ENCODE peak calls at places on chromosomes 6 and 20, in four cellular contexts. X is CD8-positive, alpha-beta T cell; S is tibial artery; J is lower lobe of right lung. E is an unnamed sample.

GRCh38 chr6:31922942-31923341 is 4.6 kb upstream of the C2 start:
- DNase-seq in J (no peak), X (peak; percentile 25), S (no peak), E (no peak)

GRCh38 chr6:45436544-45437440 is 59.1 kb upstream of the SUPT3H start:
- DNase-seq in J (no peak), S (no peak), X (no peak), E (no peak)

GRCh38 chr20:11217322-11217989 is 543.7 kb upstream of the JAG1 start:
- DNase-seq in J (no peak), X (no peak), S (no peak), E (no peak)

GRCh38 chr6:34146021-34146782 is at the start of gene GRM4:
- DNase-seq in S (no peak), J (peak; percentile 11), X (no peak), E (no peak)

GRCh38 chr6:150723056-150723658 is 123.5 kb downstream of the PLEKHG1 start:
- DNase-seq in S (no peak), X (no peak), J (no peak), E (no peak)

GRCh38 chr6:110875548-110876169 is 1.1 kb downstream of the AMD1 start:
- DNase-seq in S (peak; percentile 45), J (peak; percentile 75), X (peak; percentile 70), E (peak; percentile 92)

GRCh38 chr6:7749493-7749892 is 23.6 kb downstream of the BMP6 start:
- DNase-seq in S (no peak), J (no peak), X (no peak), E (no peak)

GRCh38 chr6:35206346-35206745 is 7.4 kb upstream of the SCUBE3 start:
- DNase-seq in X (no peak), S (no peak), J (no peak), E (no peak)

GRCh38 chr6:16150098-16150497 is 21.2 kb downstream of the MYLIP start:
- DNase-seq in X (no peak), J (no peak), S (no peak), E (no peak)

GRCh38 chr6:166676270-166676860 is 49.3 kb upstream of the RPS6KA2 start:
- DNase-seq in S (no peak), X (no peak), J (no peak), E (no peak)

GRCh38 chr20:57078101-57078500 is 188.3 kb downstream of the BMP7 start:
- DNase-seq in S (no peak), X (no peak), J (no peak), E (no peak)
- H3K27me3 ChIP-seq in S (no peaks in the 10 kb centered on the region), X (no peaks in the 10 kb centered on the region), J (peaks cover 12% of the 10 kb centered on the region), E (peaks cover 36% of the 10 kb centered on the region)

DNA sequence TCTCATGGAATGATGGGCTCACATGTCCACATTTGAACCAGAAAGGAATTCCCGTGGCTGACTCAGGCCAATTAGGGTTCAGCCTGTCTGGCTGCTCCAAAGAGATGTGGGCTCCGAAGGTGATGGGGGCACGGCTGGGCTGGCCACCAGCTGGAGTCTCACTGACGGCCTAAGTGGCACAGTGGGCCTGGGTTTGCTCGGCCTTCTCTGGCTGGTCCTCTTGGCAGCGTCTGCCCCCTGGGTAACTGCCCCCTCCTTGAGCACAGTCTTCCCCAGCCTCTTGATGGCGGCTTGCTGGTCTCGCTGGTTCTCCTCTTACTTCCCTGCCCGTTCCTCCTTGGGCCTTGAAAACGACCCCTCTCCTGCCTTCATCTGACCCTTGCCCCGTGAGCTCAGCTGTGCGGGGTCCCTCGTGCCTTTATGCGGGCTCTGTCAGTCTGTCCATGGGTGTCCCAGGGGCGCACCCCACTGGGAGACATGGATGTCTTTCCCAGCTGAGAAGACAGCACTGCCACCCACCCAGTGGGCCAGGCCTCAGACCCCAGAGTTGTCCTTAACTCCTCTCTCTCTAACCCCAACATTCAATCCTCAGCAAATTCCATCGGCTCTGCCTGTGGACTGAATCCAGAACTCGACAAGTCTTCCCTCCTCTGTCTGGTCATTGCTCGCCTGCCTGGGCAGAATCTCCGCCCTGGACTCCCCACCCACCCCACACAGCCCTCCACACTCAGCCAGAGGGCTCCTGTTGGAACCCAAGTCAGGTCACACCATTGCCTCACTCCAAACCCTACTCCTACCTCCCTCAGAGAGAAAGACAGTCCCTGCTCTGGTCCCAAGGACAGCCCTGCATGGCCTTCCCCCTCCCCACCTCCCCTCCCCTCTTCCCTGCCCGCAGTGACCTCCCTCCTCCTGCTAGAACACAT is 78.7 kb downstream of the CEBPB start:
- DNase-seq in X (no peak), J (no peak), S (no peak), E (no peak)
- H3K27ac ChIP-seq in X (no peak overlapping the region), J (peak overlapping the region; percentile 7), S (no peak overlapping the region), E (no peak overlapping the region)

GRCh38 chr6:29561618-29562181 is 2.2 kb upstream of the UBD start:
- DNase-seq in J (no peak), X (no peak), S (no peak), E (no peak)

GRCh38 chr6:29564875-29565274 is 5.3 kb upstream of the UBD start:
- DNase-seq in X (no peak), S (no peak), J (no peak), E (no peak)

GRCh38 chr6:29561091-29561490 is 1.6 kb upstream of the UBD start:
- DNase-seq in X (no peak), S (no peak), J (no peak), E (no peak)

GRCh38 chr6:29559524-29560287 is at the start of gene UBD:
- DNase-seq in X (no peak), S (no peak), J (no peak), E (no peak)

GRCh38 chr6:29563435-29563834 is 3.9 kb upstream of the UBD start:
- DNase-seq in X (no peak), S (no peak), J (no peak), E (no peak)
- H3K27me3 ChIP-seq in X (no peaks in the 10 kb centered on the region), S (no peaks in the 10 kb centered on the region), J (no peaks in the 10 kb centered on the region), E (peaks cover 22% of the 10 kb centered on the region)

GRCh38 chr20:3227511-3227910 is 11.5 kb downstream of the SLC4A11 start:
- DNase-seq in X (no peak), J (no peak), S (no peak), E (no peak)
- H3K27ac ChIP-seq in X (no peak overlapping the region), J (no peak overlapping the region), S (no peak overlapping the region), E (no peak overlapping the region)

GRCh38 chr6:108176281-108177089 is 10.7 kb downstream of the NR2E1 start:
- DNase-seq in S (no peak), J (no peak), X (no peak), E (peak; percentile 81)
- H3K27me3 ChIP-seq in S (no peaks in the 10 kb centered on the region), J (peaks cover 85% of the 10 kb centered on the region), X (peaks cover 34% of the 10 kb centered on the region), E (peaks cover 92% of the 10 kb centered on the region)

GRCh38 chr6:3326981-3327380 is 68.2 kb downstream of the PSMG4 start:
- DNase-seq in J (no peak), S (no peak), X (no peak), E (no peak)

GRCh38 chr6:3323696-3324261 is 65.0 kb downstream of the PSMG4 start:
- DNase-seq in X (no peak), S (no peak), J (no peak), E (no peak)

GRCh38 chr6:3324262-3324942 is 65.7 kb downstream of the PSMG4 start:
- DNase-seq in X (no peak), J (no peak), S (no peak), E (no peak)

GRCh38 chr6:3326179-3326971 is 67.6 kb downstream of the PSMG4 start:
- DNase-seq in X (no peak), J (no peak), S (no peak), E (no peak)

DNA sequence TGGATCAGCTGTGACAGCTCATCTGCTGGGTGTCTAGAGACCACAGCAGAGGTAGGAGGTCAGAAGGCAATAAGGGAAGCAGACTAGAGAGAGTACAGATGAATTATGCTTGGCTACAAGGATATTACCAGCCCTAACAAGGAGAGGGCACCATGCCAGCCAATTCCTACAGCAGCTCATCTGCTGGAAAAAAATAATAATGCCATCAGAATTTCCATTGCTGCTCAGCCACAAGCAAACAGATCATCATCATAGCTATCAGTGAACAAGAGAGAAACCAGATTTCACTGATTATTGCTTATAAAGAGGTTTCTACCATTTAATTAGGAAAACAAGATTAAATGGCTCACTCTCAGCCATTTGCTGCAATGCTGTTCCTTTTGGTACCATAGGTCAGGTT is 66.5 kb downstream of the PSMG4 start:
- DNase-seq in X (no peak), J (no peak), S (no peak), E (no peak)
- H3K27ac ChIP-seq in X (no peak overlapping the region), J (peak overlapping the region; percentile 67), S (no peak overlapping the region), E (peak overlapping the region; percentile 79)

GRCh38 chr6:25649611-25650010 is 2.4 kb upstream of the SCGN start:
- DNase-seq in S (no peak), X (no peak), J (no peak), E (no peak)
- H3K27me3 ChIP-seq in S (no peaks in the 10 kb centered on the region), X (peaks cover 21% of the 10 kb centered on the region), J (peaks cover 23% of the 10 kb centered on the region), E (peaks cover 78% of the 10 kb centered on the region)

DNA sequence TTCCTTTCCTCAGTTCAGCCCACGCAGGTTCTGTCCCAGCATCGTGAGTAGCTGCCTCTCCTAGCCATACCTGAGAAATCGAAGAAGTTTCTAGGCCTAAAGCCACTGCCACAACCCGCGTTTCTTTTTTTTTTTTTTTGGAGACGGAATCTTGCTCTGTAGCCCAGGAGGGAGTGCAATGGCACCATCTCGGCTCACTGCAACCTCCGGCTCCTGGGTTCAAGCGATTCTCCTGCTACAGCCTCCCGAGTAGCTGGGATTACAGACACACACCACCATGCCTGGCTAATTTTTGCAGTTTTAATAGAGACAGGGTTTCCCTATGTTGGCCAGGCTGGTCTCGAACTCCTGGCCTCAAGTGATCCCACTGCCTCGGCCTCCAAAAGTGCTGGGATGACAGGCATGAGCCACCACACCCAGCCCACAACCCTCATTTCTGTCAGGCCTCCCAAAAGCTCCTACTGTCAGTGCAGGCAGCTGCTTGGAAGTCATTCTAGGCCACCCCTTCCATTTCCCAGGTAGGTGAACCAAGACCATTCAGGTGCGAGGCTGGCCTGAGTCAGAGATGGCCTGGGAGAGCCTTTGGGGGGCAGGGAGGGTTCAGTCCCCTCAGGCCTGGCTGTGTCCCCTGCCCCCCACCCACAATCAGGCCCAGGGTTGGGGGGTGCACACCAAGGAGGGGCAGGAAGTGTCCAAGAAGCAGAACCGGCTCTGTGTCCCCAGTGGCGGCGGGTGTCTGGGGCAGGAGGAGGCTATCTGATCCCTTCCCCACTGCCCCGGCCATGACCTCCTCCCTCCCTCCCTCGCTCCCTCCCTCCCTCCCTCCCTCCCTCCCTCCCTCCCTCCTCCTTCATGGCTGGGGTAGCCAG is 47.2 kb downstream of the NOL4L start:
- DNase-seq in X (peak; percentile 40), S (no peak), J (no peak), E (peak; percentile 69)
- H3K27ac ChIP-seq in X (peak overlapping the region; percentile 63), S (no peak overlapping the region), J (peak overlapping the region; percentile 68), E (peak overlapping the region; percentile 33)

E was measured in left lung.